ENCODE peak calls at places on chromosomes 6 and 20, in eight cellular contexts. Q is bronchial epithelial cell, G is hypothalamus, P is anterior cingulate cortex, E is left lung, K is occipital lobe, Z is hepatocyte, J is astrocyte of the cerebellum. U is an unnamed sample.

GRCh38 chr6:159098636-159099106 is 53.9 kb upstream of the TAGAP start:
- DNase-seq in Q (peak; percentile 53), Z (no peak), J (no peak), G (no peak), P (no peak), K (no peak), E (no peak), U (no peak)

GRCh38 chr6:106419900-106420299 is 59.4 kb downstream of the CRYBG1 start:
- DNase-seq in G (no peak), J (no peak), E (no peak), Z (no peak), K (no peak), Q (no peak), P (no peak), U (no peak)

GRCh38 chr20:49446808-49447207 is 35.7 kb downstream of the KCNB1 start:
- DNase-seq in Q (no peak), Z (peak; percentile 65), P (peak; percentile 54), J (no peak), E (peak; percentile 76), G (no peak), K (peak; percentile 71), U (no peak)

GRCh38 chr6:28425942-28426541 is 17.2 kb downstream of the ZSCAN23 start:
- DNase-seq in G (no peak), P (no peak), Z (no peak), K (no peak), Q (no peak), J (no peak), E (no peak), U (no peak)

GRCh38 chr6:139164001-139164400 is 29.1 kb downstream of the HECA start:
- DNase-seq in J (no peak), Q (no peak), K (no peak), Z (no peak), P (no peak), G (no peak), E (no peak), U (no peak)

GRCh38 chr6:145904391-145904790 is 59.8 kb downstream of the SHPRH start:
- DNase-seq in J (no peak), G (no peak), K (no peak), E (no peak), Q (no peak), Z (no peak), P (no peak), U (no peak)

GRCh38 chr6:134422426-134423231 is 104.7 kb upstream of the SGK1 start:
- DNase-seq in Z (no peak), G (no peak), Q (peak; percentile 97), K (no peak), E (no peak), P (no peak), J (peak; percentile 97), U (no peak)

GRCh38 chr6:135675862-135676261 is 175.6 kb upstream of the PDE7B start:
- DNase-seq in J (no peak), P (no peak), E (no peak), K (no peak), Q (peak; percentile 29), G (no peak), Z (peak; percentile 80), U (peak; percentile 16)

GRCh38 chr6:111427341-111428116 is 55.5 kb downstream of the REV3L start:
- DNase-seq in Q (peak; percentile 93), Z (no peak), G (no peak), J (peak; percentile 60), P (no peak), E (no peak), K (no peak), U (peak; percentile 53)

GRCh38 chr6:16523550-16524379 is 237.5 kb downstream of the ATXN1 start:
- DNase-seq in P (no peak), E (no peak), G (no peak), Z (no peak), K (no peak), Q (no peak), J (peak; percentile 95), U (no peak)

GRCh38 chr20:36355469-36356171 is 49.5 kb downstream of the DLGAP4 start:
- DNase-seq in P (no peak), G (no peak), Q (no peak), J (no peak), E (no peak), K (no peak), Z (no peak), U (no peak)

U was measured in RPMI8226.